ENCODE peak calls at places on chromosomes 5 and 9, in seven cellular contexts. W, R, L, B, K, Z and H are unnamed samples.

GRCh38 chr9:8419871-8420270 is 620.3 kb upstream of the DMAC1 start:
- DNase-seq in L (no peak), K (no peak), B (no peak), W (no peak), R (no peak), Z (no peak), H (no peak)

GRCh38 chr5:78727786-78728761 is 79.5 kb upstream of the LHFPL2 start:
- DNase-seq in L (peak), R (no peak), B (no peak), K (no peak), Z (no peak), W (no peak), H (peak)

GRCh38 chr9:136691316-136692189 is 4.3 kb upstream of the AGPAT2 start:
- DNase-seq in R (no peak), K (no peak), B (no peak), L (no peak), W (no peak), Z (no peak), H (no peak)

GRCh38 chr5:171893290-171893890 is 107.8 kb downstream of the SMIM23 start:
- DNase-seq in L (no peak), Z (no peak), R (no peak), B (no peak), K (no peak), W (no peak), H (no peak)

GRCh38 chr5:118968925-118969375 is 19.4 kb downstream of the DTWD2 start:
- DNase-seq in R (no peak), B (no peak), L (no peak), W (no peak), K (no peak), Z (no peak), H (no peak)

GRCh38 chr5:35920890-35921289 is 17.5 kb downstream of the CAPSL start:
- DNase-seq in Z (peak), K (no peak), W (peak), L (no peak), R (no peak), B (no peak), H (no peak)

GRCh38 chr9:98860871-98861293 is 53.4 kb downstream of the GALNT12 start:
- DNase-seq in L (no peak), K (peak), W (no peak), R (peak), B (peak), Z (peak), H (peak)

GRCh38 chr9:127361561-127361960 is 35.4 kb upstream of the SLC2A8 start:
- DNase-seq in W (no peak), K (no peak), B (no peak), L (no peak), R (no peak), Z (no peak), H (peak)

GRCh38 chr9:114662081-114662989 is 4.7 kb upstream of the TEX53 start:
- DNase-seq in K (peak), B (no peak), W (peak), L (peak), R (peak), Z (no peak), H (peak)

GRCh38 chr5:109823597-109823996 is 133.9 kb downstream of the MAN2A1 start:
- DNase-seq in L (no peak), W (no peak), K (no peak), B (no peak), Z (no peak), R (no peak), H (no peak)

GRCh38 chr9:91060520-91061343 is 259.1 kb downstream of the SYK start:
- DNase-seq in R (peak), Z (no peak), L (no peak), K (no peak), W (no peak), B (no peak), H (no peak)

GRCh38 chr5:51838459-51839253 is 455.4 kb downstream of the ISL1 start:
- DNase-seq in R (no peak), B (no peak), W (no peak), L (no peak), Z (no peak), K (no peak), H (no peak)

GRCh38 chr5:64612349-64612961 is 77.8 kb upstream of the SHISAL2B start:
- DNase-seq in L (peak), Z (no peak), B (no peak), R (peak), K (peak), W (peak), H (peak)

GRCh38 chr9:107239474-107239873 is 43.6 kb upstream of the RAD23B start:
- DNase-seq in K (no peak), R (peak), B (no peak), Z (no peak), L (peak), W (no peak), H (peak)